ENCODE peak calls at places on chromosomes 3 and 15, in ten cellular contexts. O, V, J, S, I, N, Y, F, P and G are unnamed samples.

GRCh38 chr3:46049093-46049492 is 21.8 kb upstream of the XCR1 start:
- DNase-seq in O (no peak), V (no peak), J (no peak), S (no peak), I (no peak), N (no peak), Y (no peak), F (no peak), P (no peak), G (no peak)

GRCh38 chr15:68271854-68272471 is 5.6 kb upstream of the FEM1B start:
- DNase-seq in O (no peak), V (no peak), J (peak), S (no peak), I (peak), N (peak), Y (no peak), F (peak), P (no peak), G (peak)

GRCh38 chr3:183653209-183654064 is 18.0 kb downstream of the KLHL24 start:
- DNase-seq in O (no peak), V (peak), J (peak), S (no peak), I (peak), N (no peak), Y (no peak), F (no peak), P (no peak), G (no peak)

GRCh38 chr3:69161587-69162196 is 39.3 kb upstream of the LMOD3 start:
- DNase-seq in O (no peak), V (peak), J (peak), S (no peak), I (peak), N (peak), Y (peak), F (peak), P (peak), G (peak)

GRCh38 chr3:74630602-74631001 is 16.1 kb upstream of the CNTN3 start:
- DNase-seq in O (no peak), V (no peak), J (no peak), S (no peak), I (no peak), N (no peak), Y (no peak), F (peak), P (no peak), G (no peak)

GRCh38 chr3:128875556-128876120 is 3.8 kb upstream of the ACAD9 start:
- DNase-seq in O (no peak), V (peak), J (no peak), S (no peak), I (no peak), N (no peak), Y (peak), F (no peak), P (peak), G (no peak)

GRCh38 chr15:73886717-73887345 is 13.5 kb downstream of the TBC1D21 start:
- DNase-seq in O (no peak), V (no peak), J (no peak), S (peak), I (no peak), N (no peak), Y (no peak), F (no peak), P (no peak), G (no peak)

GRCh38 chr3:102745881-102746280 is 311.1 kb downstream of the ZPLD1 start:
- DNase-seq in O (no peak), V (no peak), J (peak), S (no peak), I (peak), N (no peak), Y (no peak), F (no peak), P (no peak), G (peak)

GRCh38 chr3:57158813-57159678 is 6.1 kb downstream of the IL17RD start:
- DNase-seq in O (no peak), V (no peak), J (no peak), S (no peak), I (peak), N (no peak), Y (no peak), F (no peak), P (peak), G (peak)

GRCh38 chr15:92205255-92205739 is 188.4 kb upstream of the ST8SIA2 start:
- DNase-seq in O (no peak), V (no peak), J (no peak), S (no peak), I (no peak), N (no peak), Y (no peak), F (no peak), P (peak), G (peak)

GRCh38 chr15:68411276-68411675 is 20.7 kb downstream of the ITGA11 start:
- DNase-seq in O (no peak), V (no peak), J (no peak), S (peak), I (no peak), N (no peak), Y (no peak), F (no peak), P (no peak), G (no peak)

GRCh38 chr3:112117826-112118571 is 15.0 kb downstream of the GCSAM start:
- DNase-seq in O (no peak), V (no peak), J (no peak), S (no peak), I (no peak), N (no peak), Y (peak), F (no peak), P (peak), G (no peak)

GRCh38 chr3:189839576-189839975 is 208.4 kb downstream of the TP63 start:
- DNase-seq in O (no peak), V (no peak), J (peak), S (no peak), I (no peak), N (peak), Y (no peak), F (peak), P (no peak), G (no peak)

GRCh38 chr3:10915395-10915794 is 77.2 kb upstream of the SLC6A1 start:
- DNase-seq in O (no peak), V (no peak), J (no peak), S (no peak), I (no peak), N (no peak), Y (no peak), F (no peak), P (no peak), G (no peak)